ENCODE peak calls at places on chromosome 1, in eight cellular contexts. D is stimulated activated CD4-positive, alpha-beta T cell treated with anti-CD3 and anti-CD28 coated beads, Interleukin-4, amount 100 ng/mL, for 48 hours; S is left ventricle myocardium inferior; Z is prostate gland; G is neural progenitor cell; J is heart left ventricle; V is Panc1; B is AG08395. M is an unnamed sample.

GRCh38 chr1:218344814-218345672 is at the start of gene TGFB2:
- DNase-seq in D (peak), S (no peak), Z (peak), G (peak), J (peak), V (peak), B (peak), M (peak)

GRCh38 chr1:186806477-186806876 is 22.3 kb upstream of the PLA2G4A start:
- DNase-seq in D (no peak), S (no peak), Z (no peak), G (peak), J (no peak), V (no peak), B (peak), M (no peak)

GRCh38 chr1:68383092-68383491 is 66.7 kb downstream of the RPE65 start:
- DNase-seq in D (no peak), S (no peak), Z (no peak), G (no peak), J (no peak), V (no peak), B (no peak), M (no peak)

GRCh38 chr1:26537951-26538352 is 8.4 kb downstream of the RPS6KA1 start:
- DNase-seq in D (no peak), S (no peak), Z (no peak), G (peak), J (no peak), V (no peak), B (peak), M (peak)

GRCh38 chr1:246629030-246629429 is 62.8 kb downstream of the CNST start:
- DNase-seq in D (no peak), S (no peak), Z (no peak), G (no peak), J (no peak), V (no peak), B (no peak), M (no peak)

GRCh38 chr1:11692899-11693590 is 1.5 kb downstream of the DRAXIN start:
- DNase-seq in D (peak), S (no peak), Z (no peak), G (peak), J (no peak), V (no peak), B (peak), M (no peak)

GRCh38 chr1:37808369-37809319 is 636 bp upstream of the YRDC start:
- DNase-seq in D (peak), S (peak), Z (peak), G (peak), J (peak), V (no peak), B (peak), M (peak)

GRCh38 chr1:236066054-236066453 is 1.2 kb upstream of the NID1 start:
- DNase-seq in D (no peak), S (no peak), Z (no peak), G (no peak), J (peak), V (no peak), B (no peak), M (peak)

GRCh38 chr1:31588751-31589515 is 12.6 kb downstream of the TINAGL1 start:
- DNase-seq in D (no peak), S (peak), Z (no peak), G (peak), J (peak), V (no peak), B (peak), M (no peak)

GRCh38 chr1:11187458-11187857 is 1.7 kb upstream of the ANGPTL7 start:
- DNase-seq in D (no peak), S (no peak), Z (no peak), G (no peak), J (no peak), V (no peak), B (no peak), M (no peak)

GRCh38 chr1:238892612-238893011 is 493.8 kb upstream of the CHRM3 start:
- DNase-seq in D (no peak), S (no peak), Z (no peak), G (no peak), J (no peak), V (peak), B (no peak), M (peak)

GRCh38 chr1:67058761-67059160 is 4.8 kb upstream of the SLC35D1 start:
- DNase-seq in D (no peak), S (no peak), Z (no peak), G (no peak), J (no peak), V (no peak), B (no peak), M (no peak)

GRCh38 chr1:230141797-230142607 is 75.0 kb downstream of the GALNT2 start:
- DNase-seq in D (no peak), S (no peak), Z (no peak), G (no peak), J (no peak), V (no peak), B (no peak), M (no peak)

GRCh38 chr1:182781849-182782586 is 7.6 kb upstream of the NPL start:
- DNase-seq in D (peak), S (peak), Z (peak), G (peak), J (peak), V (peak), B (peak), M (peak)